ENCODE peak calls at places on chromosome 7, in seven cellular contexts. P is H1, N is GM12878, C is K562, M is SK-N-SH, A is HepG2, L is Panc1. X is an unnamed sample.

GRCh38 chr7:132575987-132576722 is at the start of gene PLXNA4:
- DNase-seq in A (no peak), P (no peak), N (no peak), C (no peak), M (peak), L (no peak), X (no peak)

GRCh38 chr7:116230191-116231005 is 20.1 kb downstream of the TES start:
- DNase-seq in L (no peak), N (no peak), M (no peak), P (no peak), C (no peak), A (no peak), X (no peak)

GRCh38 chr7:40507166-40507565 is 372.4 kb downstream of the SUGCT start:
- DNase-seq in P (no peak), L (no peak), A (peak), C (peak), M (no peak), N (no peak), X (no peak)

GRCh38 chr7:82745117-82745516 is 301.5 kb upstream of the CACNA2D1 start:
- DNase-seq in M (no peak), P (no peak), L (no peak), A (no peak), N (no peak), C (no peak), X (no peak)

GRCh38 chr7:143181349-143181748 is 1.9 kb upstream of the TAS2R39 start:
- DNase-seq in L (no peak), C (no peak), M (no peak), N (no peak), A (no peak), P (no peak), X (no peak)

GRCh38 chr7:18993933-18994668 is 123.3 kb downstream of the TWIST1 start:
- DNase-seq in A (no peak), P (no peak), M (peak), C (no peak), N (no peak), L (no peak), X (no peak)

GRCh38 chr7:8724080-8724718 is 290.8 kb downstream of the NXPH1 start:
- DNase-seq in A (peak), P (peak), L (peak), C (peak), M (peak), N (no peak), X (no peak)

GRCh38 chr7:90269163-90269562 is 24.2 kb downstream of the CFAP69 start:
- DNase-seq in P (no peak), A (no peak), L (no peak), C (no peak), N (no peak), M (no peak), X (no peak)

GRCh38 chr7:88224596-88225275 is 4.9 kb upstream of the SRI start:
- DNase-seq in L (no peak), N (no peak), M (no peak), P (no peak), C (no peak), A (no peak), X (no peak)

GRCh38 chr7:23956769-23957556 is 246.9 kb downstream of the STK31 start:
- DNase-seq in C (no peak), N (no peak), M (no peak), L (no peak), P (no peak), A (peak), X (no peak)

GRCh38 chr7:91836065-91836368 is 44.5 kb downstream of the MTERF1 start:
- DNase-seq in P (no peak), C (no peak), L (no peak), M (no peak), A (no peak), N (no peak), X (no peak)

GRCh38 chr7:15839415-15840100 is 153.1 kb upstream of the MEOX2 start:
- DNase-seq in M (peak), N (no peak), A (no peak), P (peak), L (no peak), C (no peak), X (no peak)

GRCh38 chr7:120862987-120863386 is 5.0 kb upstream of the TSPAN12 start:
- DNase-seq in A (no peak), M (no peak), N (no peak), P (no peak), C (no peak), L (no peak), X (no peak)

GRCh38 chr7:126856691-126857291 is 395.9 kb downstream of the GRM8 start:
- DNase-seq in A (peak), C (no peak), P (no peak), M (no peak), L (no peak), N (no peak), X (peak)

GRCh38 chr7:26662646-26663045 is 201.7 kb downstream of the SKAP2 start:
- DNase-seq in N (no peak), C (no peak), L (no peak), A (no peak), P (no peak), M (no peak), X (no peak)

GRCh38 chr7:148527717-148528168 is 62.8 kb upstream of the C7orf33 start:
- DNase-seq in A (peak), P (peak), N (peak), M (peak), C (peak), L (peak), X (peak)

GRCh38 chr7:44581907-44582603 is at the start of gene TMED4:
- DNase-seq in A (peak), N (peak), P (peak), L (peak), C (peak), M (peak), X (peak)

GRCh38 chr7:101094791-101095375 is 9.6 kb downstream of the TRIM56 start:
- DNase-seq in L (no peak), C (peak), P (peak), M (peak), A (peak), N (no peak), X (no peak)

GRCh38 chr7:139044813-139045794 is 9.3 kb upstream of the ZC3HAV1L start:
- DNase-seq in P (no peak), N (no peak), A (no peak), C (peak), L (no peak), M (no peak), X (no peak)

GRCh38 chr7:139038691-139039090 is 2.8 kb upstream of the ZC3HAV1L start:
- DNase-seq in P (no peak), C (peak), L (no peak), N (no peak), M (no peak), A (no peak), X (no peak)

GRCh38 chr7:139043823-139044812 is 8.3 kb upstream of the ZC3HAV1L start:
- DNase-seq in C (peak), P (no peak), A (peak), L (no peak), M (no peak), N (no peak), X (no peak)

GRCh38 chr7:139036901-139037300 is 1.1 kb upstream of the ZC3HAV1L start:
- DNase-seq in M (no peak), A (no peak), N (no peak), P (no peak), C (no peak), L (no peak), X (no peak)

DNA sequence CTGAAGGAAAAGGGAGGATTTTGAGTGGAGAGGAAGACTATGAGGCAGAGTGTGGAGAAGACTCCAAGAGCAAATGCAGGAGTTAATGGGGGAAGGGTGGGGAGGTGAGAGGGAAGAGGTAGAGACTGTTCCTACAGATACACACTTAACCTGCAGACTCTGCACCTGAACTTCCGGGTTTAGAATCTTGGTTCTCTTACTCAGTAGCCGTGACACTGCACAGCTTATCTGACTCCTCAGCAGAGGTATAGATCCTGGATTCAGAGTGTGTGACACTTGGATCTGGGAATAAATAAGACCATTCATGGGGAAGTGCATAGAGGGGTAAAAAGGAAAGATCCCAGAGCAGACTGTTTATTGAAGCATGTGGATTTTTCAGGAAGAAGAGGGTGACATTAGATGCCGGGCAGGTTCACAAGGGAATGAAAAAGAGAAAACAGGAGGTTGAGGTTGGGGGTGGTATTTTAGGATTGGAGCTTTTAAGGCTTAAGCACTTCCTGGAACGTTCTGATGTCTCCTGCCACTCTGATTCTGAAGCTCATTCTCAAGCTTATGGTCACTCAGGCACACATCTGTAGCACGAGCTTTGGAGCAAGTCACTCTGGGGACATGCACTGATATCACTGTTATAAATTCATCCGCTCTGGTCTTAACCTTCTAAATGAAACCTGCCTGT is 5.7 kb upstream of the ZC3HAV1L start:
- DNase-seq in P (no peak), L (no peak), C (no peak), A (no peak), M (no peak), N (no peak), X (no peak)
- TF ChIP-seq SIN3A in P (no peak), L (no peak), C (no peak), A (no peak), M (no peak), N (no peak), X (no peak)

GRCh38 chr7:109206196-109206595 is 636.5 kb downstream of the DNAJB9 start:
- DNase-seq in A (no peak), L (no peak), C (no peak), P (no peak), M (no peak), N (no peak), X (no peak)
- TF ChIP-seq SIN3A in A (no peak), L (no peak), C (no peak), P (no peak), M (no peak), N (no peak), X (no peak)

GRCh38 chr7:1085266-1085665 is 2.6 kb upstream of the GPER1 start:
- DNase-seq in C (no peak), M (no peak), N (no peak), P (no peak), A (no peak), L (no peak), X (no peak)
- TF ChIP-seq SIN3A in C (no peak), M (no peak), N (no peak), P (no peak), A (no peak), L (no peak), X (no peak)

DNA sequence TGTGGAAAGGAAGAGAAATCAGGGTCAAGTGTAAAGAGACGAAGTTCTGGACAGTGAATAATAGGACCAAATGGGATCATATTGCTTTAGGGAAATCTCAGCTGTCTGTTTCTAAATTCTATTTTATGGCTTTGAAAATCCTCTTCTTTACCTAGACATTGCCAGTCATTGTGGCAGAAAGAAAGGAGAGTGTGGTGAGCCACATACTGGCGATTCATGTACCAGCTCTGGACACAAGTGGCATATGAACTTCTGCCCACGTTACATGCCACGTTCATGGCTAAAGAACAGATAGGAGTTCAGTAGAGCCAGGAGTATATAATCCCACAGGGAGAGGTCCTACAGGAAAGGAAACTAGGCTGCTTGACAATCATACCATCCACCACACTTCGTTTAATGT is 28.0 kb downstream of the STARD3NL start:
- DNase-seq in N (no peak), C (no peak), M (no peak), L (no peak), P (no peak), A (no peak), X (no peak)
- TF ChIP-seq SIN3A in N (no peak), C (no peak), M (no peak), L (no peak), P (no peak), A (no peak), X (no peak)

DNA sequence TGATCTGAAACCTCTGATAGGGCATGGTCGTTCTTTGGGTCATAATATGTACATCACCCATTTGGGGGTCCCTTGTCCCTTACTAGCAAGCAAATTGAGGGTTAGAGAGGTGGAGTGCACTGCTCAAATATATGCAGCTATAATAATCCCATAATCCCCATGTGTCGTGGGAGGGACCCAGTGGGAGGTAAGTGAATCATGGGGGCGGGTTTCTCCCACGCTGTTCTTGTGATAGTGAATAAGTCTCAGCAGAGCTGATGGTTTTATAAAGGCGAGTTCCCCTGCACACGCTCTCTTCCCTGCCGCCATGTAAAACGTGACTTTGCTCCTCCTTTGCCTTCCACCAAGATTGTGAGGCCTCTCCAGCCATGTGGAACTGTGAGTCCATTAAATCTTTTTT is 262.7 kb downstream of the BMPER start:
- DNase-seq in C (no peak), M (no peak), L (no peak), A (no peak), N (no peak), P (no peak), X (no peak)
- TF ChIP-seq SIN3A in C (no peak), M (no peak), L (no peak), A (no peak), N (no peak), P (no peak), X (no peak)

GRCh38 chr7:152521420-152522337 is 85.9 kb upstream of the KMT2C start:
- DNase-seq in M (no peak), N (no peak), C (no peak), P (no peak), L (no peak), A (peak), X (no peak)

GRCh38 chr7:152519290-152519689 is 83.5 kb upstream of the KMT2C start:
- DNase-seq in M (no peak), P (no peak), C (no peak), L (no peak), A (no peak), N (no peak), X (no peak)

GRCh38 chr7:152522551-152522950 is 86.7 kb upstream of the KMT2C start:
- DNase-seq in N (no peak), P (no peak), L (no peak), C (no peak), A (no peak), M (peak), X (no peak)

GRCh38 chr7:152523916-152524315 is 88.1 kb upstream of the KMT2C start:
- DNase-seq in N (no peak), M (no peak), A (no peak), C (no peak), P (no peak), L (no peak), X (no peak)

DNA sequence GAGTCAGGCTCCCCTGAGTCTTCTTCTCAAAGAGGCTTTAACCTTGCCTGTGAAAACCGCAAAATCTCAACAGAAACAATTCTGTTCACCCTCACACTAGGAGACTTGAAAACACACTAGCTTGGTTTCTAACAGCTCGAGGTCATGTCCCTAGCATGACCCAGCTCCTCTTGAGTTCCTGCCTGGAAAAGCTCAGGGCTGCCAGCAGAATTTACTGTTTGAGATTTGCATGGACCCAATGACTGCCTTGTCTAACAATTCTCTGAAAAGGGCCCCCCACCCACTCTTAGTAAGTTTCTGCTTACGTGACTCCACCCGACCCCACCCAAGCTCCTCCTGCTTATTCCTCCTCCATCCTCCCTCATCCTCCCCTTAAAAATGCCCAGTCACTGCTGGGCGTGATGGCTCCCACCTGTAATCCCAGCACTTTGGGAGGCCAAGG is 85.1 kb upstream of the KMT2C start:
- DNase-seq in C (no peak), A (no peak), M (no peak), N (no peak), L (no peak), P (no peak), X (no peak)
- TF ChIP-seq SIN3A in C (no peak), A (no peak), M (no peak), N (no peak), L (no peak), P (no peak), X (no peak)